ENCODE peak calls at places on chromosomes 1 and 21, in four cellular contexts. L is sigmoid colon, Y is endothelial cell of umbilical vein, G is prostate gland. C is an unnamed sample.

GRCh38 chr1:150927629-150928028 is 1.5 kb downstream of the SETDB1 start:
- DNase-seq in L (no peak), Y (no peak), G (no peak), C (no peak)

GRCh38 chr1:62516600-62516999 is 79.8 kb downstream of the USP1 start:
- DNase-seq in L (no peak), Y (no peak), G (no peak), C (no peak)

GRCh38 chr21:44088401-44088780 is 18.8 kb upstream of the PWP2 start:
- DNase-seq in L (no peak), Y (no peak), G (no peak), C (peak; percentile 33)

GRCh38 chr1:116855220-116855619 is 54.5 kb upstream of the PTGFRN start:
- DNase-seq in L (peak; percentile 72), Y (peak; percentile 21), G (no peak), C (no peak)

GRCh38 chr1:241532173-241532553 is at the start of gene KMO:
- DNase-seq in L (no peak), Y (peak; percentile 26), G (no peak), C (no peak)

GRCh38 chr1:95017775-95018174 is 55.0 kb downstream of the ALG14 start:
- DNase-seq in L (no peak), Y (no peak), G (no peak), C (no peak)

GRCh38 chr1:200488375-200489165 is 78.7 kb upstream of the ZNF281 start:
- DNase-seq in L (no peak), Y (peak; percentile 72), G (peak; percentile 55), C (no peak)

GRCh38 chr1:97084566-97084965 is 363.0 kb downstream of the PTBP2 start:
- DNase-seq in L (no peak), Y (no peak), G (no peak), C (no peak)

GRCh38 chr1:230825061-230825803 is 43.1 kb downstream of the C1orf198 start:
- DNase-seq in L (no peak), Y (peak; percentile 49), G (no peak), C (no peak)

GRCh38 chr1:151984313-151984956 is 9.2 kb downstream of the S100A10 start:
- DNase-seq in L (no peak), Y (no peak), G (no peak), C (no peak)

GRCh38 chr1:171213559-171214454 is 28.7 kb downstream of the FMO2 start:
- DNase-seq in L (no peak), Y (no peak), G (no peak), C (no peak)

GRCh38 chr1:100539836-100540536 is 2.0 kb downstream of the GPR88 start:
- DNase-seq in L (no peak), Y (peak; percentile 39), G (no peak), C (no peak)

GRCh38 chr21:38787461-38788274 is 18.1 kb upstream of the ETS2 start:
- DNase-seq in L (no peak), Y (no peak), G (peak; percentile 83), C (no peak)

GRCh38 chr1:37692078-37692833 is at the start of gene CDCA8:
- DNase-seq in L (peak; percentile 99), Y (peak; percentile 99), G (peak; percentile 99), C (peak; percentile 99)

GRCh38 chr1:221093903-221094865 is 214.9 kb downstream of the HLX start:
- DNase-seq in L (no peak), Y (no peak), G (no peak), C (no peak)

GRCh38 chr1:198701250-198701649 is 62.4 kb downstream of the PTPRC start:
- DNase-seq in L (no peak), Y (no peak), G (no peak), C (no peak)

GRCh38 chr21:18411565-18411964 is 8.0 kb upstream of the TMPRSS15 start:
- DNase-seq in L (no peak), Y (no peak), G (no peak), C (no peak)

GRCh38 chr1:11284784-11285183 is 11.8 kb downstream of the UBIAD1 start:
- DNase-seq in L (no peak), Y (no peak), G (no peak), C (no peak)

GRCh38 chr1:213982814-213983588 is 4.8 kb upstream of the PROX1 start:
- DNase-seq in L (no peak), Y (peak; percentile 55), G (no peak), C (no peak)

GRCh38 chr1:20447794-20448193 is 38.2 kb downstream of the CAMK2N1 start:
- DNase-seq in L (no peak), Y (no peak), G (no peak), C (no peak)

GRCh38 chr1:219477861-219478260 is 135.0 kb downstream of the ZC3H11B start:
- DNase-seq in L (no peak), Y (no peak), G (no peak), C (no peak)

GRCh38 chr1:60949154-60949825 is 133.1 kb upstream of the NFIA start:
- DNase-seq in L (no peak), Y (peak; percentile 81), G (no peak), C (no peak)

GRCh38 chr1:228017356-228018124 is 10.7 kb downstream of the WNT3A start:
- DNase-seq in L (peak; percentile 53), Y (no peak), G (no peak), C (peak; percentile 75)

GRCh38 chr21:36489103-36489785 is 9.3 kb upstream of the CLDN14 start:
- DNase-seq in L (no peak), Y (no peak), G (no peak), C (no peak)

GRCh38 chr1:236603896-236604217 is 459 bp downstream of the HEATR1 start:
- DNase-seq in L (no peak), Y (no peak), G (no peak), C (no peak)

GRCh38 chr1:5765997-5766913 is 226.0 kb downstream of the NPHP4 start:
- DNase-seq in L (no peak), Y (no peak), G (no peak), C (peak; percentile 71)

GRCh38 chr1:112713466-112714312 is 1.4 kb downstream of the PPM1J start:
- DNase-seq in L (no peak), Y (no peak), G (no peak), C (no peak)

GRCh38 chr1:227058321-227058751 is 118.2 kb downstream of the COQ8A start:
- DNase-seq in L (no peak), Y (no peak), G (no peak), C (no peak)

GRCh38 chr1:149887456-149888159 is 11.8 kb upstream of the BOLA1 start:
- DNase-seq in L (peak; percentile 96), Y (peak; percentile 97), G (peak; percentile 96), C (peak; percentile 94)

GRCh38 chr1:219990782-219991510 is 55.4 kb downstream of the EPRS1 start:
- DNase-seq in L (no peak), Y (peak; percentile 58), G (no peak), C (no peak)

GRCh38 chr21:46195595-46196195 is 11.4 kb upstream of the SPATC1L start:
- DNase-seq in L (peak; percentile 39), Y (no peak), G (no peak), C (peak; percentile 44)

GRCh38 chr1:177983824-177984528 is 14.1 kb upstream of the SEC16B start:
- DNase-seq in L (peak; percentile 81), Y (no peak), G (no peak), C (peak; percentile 67)
- TF ChIP-seq POLR2AphosphoS5 in L (peak; percentile 77), Y (no peak), G (no peak), C (peak; percentile 99)

GRCh38 chr1:65229201-65229600 is 80.1 kb upstream of the DNAJC6 start:
- DNase-seq in L (no peak), Y (no peak), G (no peak), C (no peak)

GRCh38 chr1:65231718-65232330 is 77.5 kb upstream of the DNAJC6 start:
- DNase-seq in L (no peak), Y (no peak), G (no peak), C (no peak)

GRCh38 chr1:65232402-65233122 is 76.8 kb upstream of the DNAJC6 start:
- DNase-seq in L (no peak), Y (no peak), G (no peak), C (no peak)

GRCh38 chr1:65230741-65231439 is 78.5 kb upstream of the DNAJC6 start:
- DNase-seq in L (no peak), Y (peak; percentile 5), G (no peak), C (no peak)

GRCh38 chr1:65229754-65230339 is 79.5 kb upstream of the DNAJC6 start:
- DNase-seq in L (no peak), Y (no peak), G (no peak), C (no peak)
- TF ChIP-seq POLR2AphosphoS5 in L (no peak), Y (no peak), G (no peak), C (no peak)

GRCh38 chr1:55623339-55623738 is 408.2 kb upstream of the USP24 start:
- DNase-seq in L (peak; percentile 81), Y (no peak), G (no peak), C (no peak)
- TF ChIP-seq POLR2AphosphoS5 in L (no peak), Y (no peak), G (no peak), C (no peak)

GRCh38 chr1:154557939-154558609 is 388 bp downstream of the UBE2Q1 start:
- DNase-seq in L (peak; percentile 81), Y (peak; percentile 32), G (peak; percentile 26), C (peak; percentile 81)

GRCh38 chr1:154559496-154559950 is 1.1 kb upstream of the UBE2Q1 start:
- DNase-seq in L (peak; percentile 96), Y (peak; percentile 91), G (peak; percentile 88), C (peak; percentile 93)

GRCh38 chr1:154558610-154559495 is at the start of gene UBE2Q1:
- DNase-seq in L (peak; percentile 100), Y (peak; percentile 99), G (peak; percentile 99), C (peak; percentile 100)

GRCh38 chr1:154556422-154556821 is 2.0 kb downstream of the UBE2Q1 start:
- DNase-seq in L (no peak), Y (no peak), G (no peak), C (no peak)

DNA sequence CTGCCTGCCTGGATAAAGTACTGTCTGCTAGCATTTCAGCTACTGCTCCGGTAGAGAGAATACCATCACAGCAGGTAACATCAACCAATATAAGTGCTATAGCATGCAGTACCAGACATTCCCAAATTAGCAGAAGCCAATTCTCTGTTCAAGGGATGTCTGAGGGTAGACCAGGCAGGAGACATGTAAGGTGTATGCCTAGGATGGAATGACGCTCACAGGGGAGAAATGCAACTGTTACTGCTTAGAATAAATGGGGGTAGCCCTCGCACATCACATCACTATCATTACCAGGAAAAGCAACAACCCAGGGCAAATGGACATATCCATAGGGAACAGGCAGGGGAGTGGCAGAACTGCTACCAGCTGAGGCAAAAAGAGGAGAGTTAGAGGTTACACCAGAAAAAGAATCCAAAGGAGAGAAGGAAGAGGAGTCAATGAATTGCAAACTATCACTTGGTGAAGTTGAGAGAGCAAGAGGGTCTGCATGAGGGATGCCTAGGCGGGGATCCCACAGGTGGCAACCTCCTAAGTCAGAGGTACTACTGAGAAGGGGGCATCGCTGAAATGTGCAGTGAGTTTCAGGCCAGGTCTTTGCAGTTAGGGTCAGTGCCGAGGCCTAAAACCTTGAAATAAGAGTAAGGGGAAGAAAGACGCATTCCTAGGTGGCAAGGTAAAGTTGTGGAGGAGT is 1.1 kb downstream of the UBE2Q1 start:
- DNase-seq in L (no peak), Y (peak; percentile 22), G (no peak), C (no peak)
- TF ChIP-seq POLR2AphosphoS5 in L (no peak), Y (no peak), G (no peak), C (no peak)

GRCh38 chr1:109971559-109971958 is 13.0 kb upstream of the AHCYL1 start:
- DNase-seq in L (no peak), Y (no peak), G (no peak), C (no peak)
- TF ChIP-seq POLR2AphosphoS5 in L (no peak), Y (no peak), G (no peak), C (no peak)

GRCh38 chr1:39076127-39076798 is 50.1 kb downstream of the NDUFS5 start:
- DNase-seq in L (peak; percentile 92), Y (no peak), G (peak; percentile 60), C (peak; percentile 59)
- TF ChIP-seq POLR2AphosphoS5 in L (no peak), Y (no peak), G (peak; percentile 45), C (no peak)

GRCh38 chr1:160224606-160225005 is 19.4 kb downstream of the PEA15 start:
- DNase-seq in L (no peak), Y (no peak), G (no peak), C (no peak)
- TF ChIP-seq POLR2AphosphoS5 in L (no peak), Y (no peak), G (no peak), C (no peak)